ENCODE peak calls at places on chromosome 7, in four cellular contexts. One of them, this sample, is unnamed.
A peak's percentile ranks its signal among the peaks of the same experiment; 100 is the strongest.

GRCh38 chr7:102840404-102840803 is 72.4 kb upstream of the LRRC17 start:
- DNase-seq in tibial artery: no peak
- DNase-seq in HepG2: no peak
- DNase-seq in cardiac muscle cell: no peak
- DNase-seq in this sample: no peak

GRCh38 chr7:47536705-47537611 is 45.0 kb downstream of the TNS3 start:
- DNase-seq in tibial artery: peak; percentile 86
- DNase-seq in HepG2: no peak
- DNase-seq in cardiac muscle cell: peak; percentile 20
- DNase-seq in this sample: no peak

GRCh38 chr7:112290065-112290464 is 83.6 kb downstream of the ZNF277 start:
- DNase-seq in tibial artery: no peak
- DNase-seq in HepG2: no peak
- DNase-seq in cardiac muscle cell: no peak
- DNase-seq in this sample: no peak

GRCh38 chr7:142645777-142646176 is 103.5 kb upstream of the PRSS1 start:
- DNase-seq in tibial artery: no peak
- DNase-seq in HepG2: no peak
- DNase-seq in cardiac muscle cell: no peak
- DNase-seq in this sample: no peak

GRCh38 chr7:107318523-107319160 is 149.8 kb downstream of the HBP1 start:
- DNase-seq in tibial artery: no peak
- DNase-seq in HepG2: no peak
- DNase-seq in cardiac muscle cell: no peak
- DNase-seq in this sample: no peak

GRCh38 chr7:30727061-30727945 is 24.6 kb upstream of the INMT start:
- DNase-seq in tibial artery: no peak
- DNase-seq in HepG2: no peak
- DNase-seq in cardiac muscle cell: no peak
- DNase-seq in this sample: no peak

GRCh38 chr7:119374436-119374835 is 898.5 kb upstream of the KCND2 start:
- DNase-seq in tibial artery: no peak
- DNase-seq in HepG2: no peak
- DNase-seq in cardiac muscle cell: no peak
- DNase-seq in this sample: no peak

GRCh38 chr7:95327356-95327755 is 3.0 kb upstream of the PON1 start:
- DNase-seq in tibial artery: no peak
- DNase-seq in HepG2: no peak
- DNase-seq in cardiac muscle cell: no peak
- DNase-seq in this sample: no peak

GRCh38 chr7:67022501-67022900 is 25.9 kb downstream of the TYW1 start:
- DNase-seq in tibial artery: no peak
- DNase-seq in HepG2: no peak
- DNase-seq in cardiac muscle cell: no peak
- DNase-seq in this sample: no peak

GRCh38 chr7:135925205-135925604 is 52.0 kb downstream of the MTPN start:
- DNase-seq in tibial artery: no peak
- DNase-seq in HepG2: no peak
- DNase-seq in cardiac muscle cell: no peak
- DNase-seq in this sample: no peak

GRCh38 chr7:116772423-116772852 is 89.9 kb upstream of the CAPZA2 start:
- DNase-seq in tibial artery: no peak
- DNase-seq in HepG2: peak; percentile 87
- DNase-seq in cardiac muscle cell: no peak
- DNase-seq in this sample: no peak

GRCh38 chr7:115864082-115864481 is 166.5 kb downstream of the TFEC start:
- DNase-seq in tibial artery: no peak
- DNase-seq in HepG2: no peak
- DNase-seq in cardiac muscle cell: no peak
- DNase-seq in this sample: no peak

GRCh38 chr7:50610521-50611277 is 45.5 kb upstream of the DDC start:
- DNase-seq in tibial artery: no peak
- DNase-seq in HepG2: no peak
- DNase-seq in cardiac muscle cell: no peak
- DNase-seq in this sample: no peak

GRCh38 chr7:7569615-7570014 is 2.9 kb downstream of the MIOS start:
- DNase-seq in tibial artery: no peak
- DNase-seq in HepG2: no peak
- DNase-seq in cardiac muscle cell: no peak
- DNase-seq in this sample: no peak

GRCh38 chr7:102303669-102304422 is 17.2 kb downstream of the SH2B2 start:
- DNase-seq in tibial artery: no peak
- DNase-seq in HepG2: no peak
- DNase-seq in cardiac muscle cell: no peak
- DNase-seq in this sample: no peak

GRCh38 chr7:822692-823276 is 9.5 kb upstream of the SUN1 start:
- DNase-seq in tibial artery: no peak
- DNase-seq in HepG2: no peak
- DNase-seq in cardiac muscle cell: no peak
- DNase-seq in this sample: no peak
- H3K4me1 ChIP-seq in tibial artery: peaks cover 94% of the 10 kb centered on the region
- H3K4me1 ChIP-seq in HepG2: peaks cover 53% of the 10 kb centered on the region
- H3K4me1 ChIP-seq in cardiac muscle cell: peaks cover 27% of the 10 kb centered on the region
- H3K4me1 ChIP-seq in this sample: no peaks in the 10 kb centered on the region

GRCh38 chr7:93575555-93576397 is 1.3 kb upstream of the CALCR start:
- DNase-seq in tibial artery: no peak
- DNase-seq in HepG2: no peak
- DNase-seq in cardiac muscle cell: peak; percentile 2
- DNase-seq in this sample: no peak
- H3K27me3 ChIP-seq in tibial artery: peaks cover 26% of the 10 kb centered on the region
- H3K27me3 ChIP-seq in HepG2: peaks cover 31% of the 10 kb centered on the region
- H3K27me3 ChIP-seq in cardiac muscle cell: peaks cover 72% of the 10 kb centered on the region
- H3K27me3 ChIP-seq in this sample: peaks cover 3% of the 10 kb centered on the region

GRCh38 chr7:228610-229009 is 36.2 kb downstream of the FAM20C start:
- DNase-seq in tibial artery: no peak
- DNase-seq in HepG2: no peak
- DNase-seq in cardiac muscle cell: no peak
- DNase-seq in this sample: no peak
- H3K4me1 ChIP-seq in tibial artery: peaks cover 59% of the 10 kb centered on the region
- H3K4me1 ChIP-seq in HepG2: peaks cover 2% of the 10 kb centered on the region
- H3K4me1 ChIP-seq in cardiac muscle cell: no peaks in the 10 kb centered on the region
- H3K4me1 ChIP-seq in this sample: no peaks in the 10 kb centered on the region

GRCh38 chr7:155515318-155515717 is 31.0 kb downstream of the CNPY1 start:
- DNase-seq in tibial artery: no peak
- DNase-seq in HepG2: no peak
- DNase-seq in cardiac muscle cell: no peak
- DNase-seq in this sample: no peak

GRCh38 chr7:155516466-155516865 is 29.9 kb downstream of the CNPY1 start:
- DNase-seq in tibial artery: no peak
- DNase-seq in HepG2: no peak
- DNase-seq in cardiac muscle cell: no peak
- DNase-seq in this sample: no peak

GRCh38 chr7:155517969-155518368 is 28.4 kb downstream of the CNPY1 start:
- DNase-seq in tibial artery: no peak
- DNase-seq in HepG2: no peak
- DNase-seq in cardiac muscle cell: no peak
- DNase-seq in this sample: no peak

GRCh38 chr7:155518633-155519032 is 27.7 kb downstream of the CNPY1 start:
- DNase-seq in tibial artery: no peak
- DNase-seq in HepG2: no peak
- DNase-seq in cardiac muscle cell: no peak
- DNase-seq in this sample: no peak

GRCh38 chr7:155517452-155517851 is 28.9 kb downstream of the CNPY1 start:
- DNase-seq in tibial artery: no peak
- DNase-seq in HepG2: no peak
- DNase-seq in cardiac muscle cell: no peak
- DNase-seq in this sample: no peak
- H3K27me3 ChIP-seq in tibial artery: peaks cover 67% of the 10 kb centered on the region
- H3K27me3 ChIP-seq in HepG2: peaks cover 90% of the 10 kb centered on the region
- H3K27me3 ChIP-seq in cardiac muscle cell: peaks cover 99% of the 10 kb centered on the region
- H3K27me3 ChIP-seq in this sample: no peaks in the 10 kb centered on the region

GRCh38 chr7:36942558-36943354 is 218.5 kb upstream of the AOAH start:
- DNase-seq in tibial artery: no peak
- DNase-seq in HepG2: no peak
- DNase-seq in cardiac muscle cell: no peak
- DNase-seq in this sample: no peak

GRCh38 chr7:36943591-36944430 is 219.5 kb upstream of the AOAH start:
- DNase-seq in tibial artery: no peak
- DNase-seq in HepG2: no peak
- DNase-seq in cardiac muscle cell: no peak
- DNase-seq in this sample: no peak

GRCh38 chr7:36939816-36940215 is 215.5 kb upstream of the AOAH start:
- DNase-seq in tibial artery: no peak
- DNase-seq in HepG2: no peak
- DNase-seq in cardiac muscle cell: no peak
- DNase-seq in this sample: no peak

GRCh38 chr7:36942062-36942461 is 217.8 kb upstream of the AOAH start:
- DNase-seq in tibial artery: no peak
- DNase-seq in HepG2: peak; percentile 15
- DNase-seq in cardiac muscle cell: no peak
- DNase-seq in this sample: no peak

GRCh38 chr7:36941359-36941758 is 217.1 kb upstream of the AOAH start:
- DNase-seq in tibial artery: no peak
- DNase-seq in HepG2: no peak
- DNase-seq in cardiac muscle cell: no peak
- DNase-seq in this sample: no peak
- H3K4me1 ChIP-seq in tibial artery: peaks cover 8% of the 10 kb centered on the region
- H3K4me1 ChIP-seq in HepG2: peaks cover 49% of the 10 kb centered on the region
- H3K4me1 ChIP-seq in cardiac muscle cell: peaks cover 28% of the 10 kb centered on the region
- H3K4me1 ChIP-seq in this sample: peaks cover 10% of the 10 kb centered on the region

GRCh38 chr7:155521007-155521742 is 25.2 kb downstream of the CNPY1 start:
- DNase-seq in tibial artery: no peak
- DNase-seq in HepG2: no peak
- DNase-seq in cardiac muscle cell: no peak
- DNase-seq in this sample: no peak
- H3K27me3 ChIP-seq in tibial artery: peaks cover 62% of the 10 kb centered on the region
- H3K27me3 ChIP-seq in HepG2: peaks cover 81% of the 10 kb centered on the region
- H3K27me3 ChIP-seq in cardiac muscle cell: peaks cover 99% of the 10 kb centered on the region
- H3K27me3 ChIP-seq in this sample: no peaks in the 10 kb centered on the region

DNA sequence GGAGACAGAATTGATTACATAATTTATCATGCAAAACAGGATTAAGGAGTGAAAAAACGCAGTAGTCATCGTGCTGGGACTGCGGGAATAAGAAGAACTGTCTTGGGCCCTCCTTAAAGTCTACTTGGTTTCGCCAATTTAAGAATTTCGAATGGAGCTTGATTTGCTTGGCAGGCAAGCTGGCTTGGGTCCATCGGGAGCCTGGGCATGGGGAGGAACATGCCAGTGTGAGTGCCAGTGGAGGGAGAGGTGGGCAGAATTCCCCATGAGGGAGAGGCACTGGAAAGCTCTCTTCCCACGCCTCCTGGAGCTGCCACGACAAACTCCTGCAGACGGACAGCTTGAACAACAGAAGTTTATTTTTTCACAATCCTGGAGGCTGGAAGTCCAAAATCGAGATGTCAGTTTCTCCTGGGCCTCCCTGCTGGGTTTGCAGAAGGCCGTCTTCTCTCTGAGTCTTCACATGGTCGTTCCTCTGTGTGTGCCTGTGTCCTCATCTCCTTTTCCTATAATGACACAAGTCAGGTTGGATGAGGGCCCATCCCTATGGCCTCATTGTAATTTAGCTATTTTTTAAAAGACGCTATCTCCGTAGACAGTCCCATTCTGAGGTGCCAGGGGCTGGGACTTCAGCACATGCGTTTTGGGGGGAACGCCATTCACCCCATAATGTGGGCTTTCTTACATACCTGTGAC is 528.7 kb upstream of the DPP6 start:
- DNase-seq in tibial artery: no peak
- DNase-seq in HepG2: no peak
- DNase-seq in cardiac muscle cell: no peak
- DNase-seq in this sample: no peak
- H3K4me1 ChIP-seq in tibial artery: no peaks in the 10 kb centered on the region
- H3K4me1 ChIP-seq in HepG2: no peaks in the 10 kb centered on the region
- H3K4me1 ChIP-seq in cardiac muscle cell: no peaks in the 10 kb centered on the region
- H3K4me1 ChIP-seq in this sample: no peaks in the 10 kb centered on the region

GRCh38 chr7:128203710-128204214 is 37.3 kb upstream of the LEP start:
- DNase-seq in tibial artery: no peak
- DNase-seq in HepG2: no peak
- DNase-seq in cardiac muscle cell: no peak
- DNase-seq in this sample: no peak

GRCh38 chr7:128204455-128204854 is 36.6 kb upstream of the LEP start:
- DNase-seq in tibial artery: no peak
- DNase-seq in HepG2: no peak
- DNase-seq in cardiac muscle cell: no peak
- DNase-seq in this sample: no peak

GRCh38 chr7:128202287-128202957 is 38.7 kb upstream of the LEP start:
- DNase-seq in tibial artery: no peak
- DNase-seq in HepG2: no peak
- DNase-seq in cardiac muscle cell: no peak
- DNase-seq in this sample: no peak

GRCh38 chr7:128201690-128202085 is 39.4 kb upstream of the LEP start:
- DNase-seq in tibial artery: no peak
- DNase-seq in HepG2: no peak
- DNase-seq in cardiac muscle cell: no peak
- DNase-seq in this sample: no peak

GRCh38 chr7:128203047-128203491 is 38.0 kb upstream of the LEP start:
- DNase-seq in tibial artery: no peak
- DNase-seq in HepG2: no peak
- DNase-seq in cardiac muscle cell: no peak
- DNase-seq in this sample: no peak
- H3K27me3 ChIP-seq in tibial artery: peaks cover 69% of the 10 kb centered on the region
- H3K27me3 ChIP-seq in HepG2: peaks cover 74% of the 10 kb centered on the region
- H3K27me3 ChIP-seq in cardiac muscle cell: peaks cover 75% of the 10 kb centered on the region
- H3K27me3 ChIP-seq in this sample: peaks cover 2% of the 10 kb centered on the region

GRCh38 chr7:99104631-99105030 is 39.3 kb downstream of the SMURF1 start:
- DNase-seq in tibial artery: no peak
- DNase-seq in HepG2: no peak
- DNase-seq in cardiac muscle cell: no peak
- DNase-seq in this sample: no peak

GRCh38 chr7:99108615-99109014 is 35.3 kb downstream of the SMURF1 start:
- DNase-seq in tibial artery: no peak
- DNase-seq in HepG2: no peak
- DNase-seq in cardiac muscle cell: no peak
- DNase-seq in this sample: no peak

GRCh38 chr7:99105756-99106155 is 38.2 kb downstream of the SMURF1 start:
- DNase-seq in tibial artery: no peak
- DNase-seq in HepG2: no peak
- DNase-seq in cardiac muscle cell: no peak
- DNase-seq in this sample: no peak

GRCh38 chr7:99106411-99106810 is 37.5 kb downstream of the SMURF1 start:
- DNase-seq in tibial artery: no peak
- DNase-seq in HepG2: peak; percentile 60
- DNase-seq in cardiac muscle cell: no peak
- DNase-seq in this sample: no peak

GRCh38 chr7:99106869-99107268 is 37.0 kb downstream of the SMURF1 start:
- DNase-seq in tibial artery: no peak
- DNase-seq in HepG2: no peak
- DNase-seq in cardiac muscle cell: no peak
- DNase-seq in this sample: no peak
- H3K4me1 ChIP-seq in tibial artery: peaks cover 99% of the 10 kb centered on the region
- H3K4me1 ChIP-seq in HepG2: peaks cover 74% of the 10 kb centered on the region
- H3K4me1 ChIP-seq in cardiac muscle cell: no peaks in the 10 kb centered on the region
- H3K4me1 ChIP-seq in this sample: peaks cover 45% of the 10 kb centered on the region